ENCODE peak calls at places on chromosomes 5 and 9, in four cellular contexts. Z, R, E and W are unnamed samples.

GRCh38 chr9:114501786-114502682 is 3.2 kb downstream of the WHRN start:
- DNase-seq in Z (no peak), R (no peak), E (peak), W (peak)

GRCh38 chr5:178526796-178527457 is 63.3 kb downstream of the COL23A1 start:
- DNase-seq in Z (no peak), R (no peak), E (no peak), W (no peak)

GRCh38 chr9:106619211-106619610 is 243.8 kb upstream of the ZNF462 start:
- DNase-seq in Z (no peak), R (no peak), E (peak), W (peak)

GRCh38 chr5:43061352-43061751 is 21.2 kb upstream of the ANXA2R start:
- DNase-seq in Z (no peak), R (no peak), E (peak), W (peak)

GRCh38 chr9:21454149-21454548 is 13.9 kb downstream of the IFNA1 start:
- DNase-seq in Z (no peak), R (no peak), E (peak), W (peak)

GRCh38 chr5:174426851-174427250 is 297.5 kb upstream of the MSX2 start:
- DNase-seq in Z (no peak), R (no peak), E (no peak), W (no peak)

GRCh38 chr5:98791928-98792580 is 18.6 kb downstream of the RGMB start:
- DNase-seq in Z (no peak), R (no peak), E (peak), W (no peak)

GRCh38 chr9:129665008-129665771 is at the start of gene PRRX2:
- DNase-seq in Z (no peak), R (no peak), E (peak), W (no peak)

GRCh38 chr9:12813960-12814876 is 39.4 kb downstream of the LURAP1L start:
- DNase-seq in Z (peak), R (no peak), E (peak), W (peak)

GRCh38 chr5:181042722-181043121 is 2.7 kb downstream of the BTNL9 start:
- DNase-seq in Z (no peak), R (no peak), E (no peak), W (no peak)

GRCh38 chr9:138010274-138010800 is 132.8 kb downstream of the CACNA1B start:
- DNase-seq in Z (no peak), R (no peak), E (no peak), W (no peak)

GRCh38 chr9:33765411-33765810 is 29.9 kb upstream of the PRSS3 start:
- DNase-seq in Z (peak), R (no peak), E (peak), W (peak)

GRCh38 chr5:37668524-37669047 is 171.3 kb downstream of the GDNF start:
- DNase-seq in Z (peak), R (no peak), E (peak), W (peak)

GRCh38 chr9:12862596-12862995 is 87.8 kb downstream of the LURAP1L start:
- DNase-seq in Z (no peak), R (no peak), E (peak), W (peak)

GRCh38 chr9:130936285-130937117 is 2.5 kb downstream of the FIBCD1 start:
- DNase-seq in Z (no peak), R (no peak), E (peak), W (peak)

GRCh38 chr5:80289320-80289719 is 30.5 kb upstream of the SPZ1 start:
- DNase-seq in Z (no peak), R (no peak), E (no peak), W (no peak)

GRCh38 chr5:33180900-33181299 is 259.9 kb upstream of the TARS1 start:
- DNase-seq in Z (peak), R (no peak), E (peak), W (peak)

GRCh38 chr9:78714591-78714990 is 417.7 kb downstream of the PSAT1 start:
- DNase-seq in Z (no peak), R (no peak), E (peak), W (no peak)
- TF ChIP-seq EZH2phosphoT487 in Z (no peak), R (no peak), E (peak), W (no peak)

DNA sequence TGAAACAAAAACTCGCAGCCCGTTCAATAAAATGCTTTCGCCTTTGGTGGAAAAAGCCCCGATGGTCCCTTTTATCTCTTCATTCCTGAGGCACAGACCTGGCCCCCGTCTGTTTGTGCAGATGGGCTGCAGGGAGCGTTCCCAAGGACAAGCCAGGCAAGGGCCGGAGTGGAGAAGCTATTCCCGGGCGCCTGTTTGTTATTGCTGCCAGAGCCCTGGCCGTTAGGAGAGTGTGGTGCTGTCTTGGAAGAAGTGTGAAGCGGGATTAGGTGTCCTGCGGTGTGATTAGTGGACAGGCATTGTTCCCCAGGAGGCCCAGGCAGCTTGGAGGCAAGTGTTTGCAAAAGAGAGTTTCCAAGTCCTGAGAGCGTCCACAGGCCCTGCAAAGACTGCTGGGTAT is 71.9 kb downstream of the SMIM23 start:
- DNase-seq in Z (no peak), R (no peak), E (no peak), W (no peak)
- TF ChIP-seq EZH2phosphoT487 in Z (no peak), R (no peak), E (no peak), W (no peak)

DNA sequence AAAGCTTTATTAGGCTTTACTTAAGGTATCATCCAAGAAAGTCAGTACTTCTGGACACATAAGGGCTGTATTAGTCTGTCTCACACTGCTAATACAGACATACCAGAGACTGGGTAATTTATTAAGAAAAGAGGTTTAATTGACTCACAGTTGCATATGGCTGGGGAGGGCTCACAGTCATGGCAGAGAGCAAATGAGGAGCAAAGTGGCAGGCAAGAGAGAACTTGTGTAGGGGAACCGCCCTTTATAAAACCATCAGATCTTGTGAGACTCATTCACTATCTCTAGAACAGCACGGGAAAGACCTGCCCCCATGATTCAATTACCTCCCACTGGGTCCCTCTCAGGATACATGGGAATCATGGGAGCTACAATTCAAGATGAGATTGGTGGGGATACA is 49.2 kb upstream of the SLC44A1 start:
- DNase-seq in Z (no peak), R (no peak), E (no peak), W (no peak)
- TF ChIP-seq EZH2phosphoT487 in Z (no peak), R (no peak), E (no peak), W (no peak)

GRCh38 chr9:69223605-69224004 is 49.5 kb downstream of the TJP2 start:
- DNase-seq in Z (peak), R (peak), E (peak), W (peak)
- TF ChIP-seq EZH2phosphoT487 in Z (no peak), R (no peak), E (no peak), W (no peak)

DNA sequence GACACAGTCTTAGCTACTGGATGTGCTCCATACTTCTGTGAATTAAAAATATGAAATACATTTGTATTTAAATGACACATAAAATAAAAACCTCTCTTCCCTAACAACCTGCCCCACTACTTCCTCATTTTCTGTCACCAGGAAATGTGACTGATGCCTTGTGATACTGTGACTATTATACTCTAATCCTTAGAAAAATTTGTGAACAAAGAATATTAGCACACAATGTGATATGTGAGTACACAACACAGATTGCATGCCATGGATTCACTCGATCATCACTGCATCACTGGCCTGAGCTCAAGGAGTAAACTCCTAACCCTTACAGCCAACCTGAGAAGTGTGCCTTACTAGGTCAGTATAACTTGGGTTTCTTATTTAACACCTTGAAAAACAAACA is 281.0 kb downstream of the EFNA5 start:
- DNase-seq in Z (no peak), R (peak), E (no peak), W (peak)
- TF ChIP-seq EZH2phosphoT487 in Z (no peak), R (no peak), E (no peak), W (no peak)